ENCODE peak calls at places on chromosomes 12 and 14, in five cellular contexts. V, G, L, I and Q are unnamed samples.
A peak's percentile ranks its signal among the peaks of the same experiment; 100 is the strongest.

GRCh38 chr12:66813137-66813867 is 134.4 kb upstream of the GRIP1 start:
- DNase-seq in V (no peak), G (no peak), L (no peak), I (peak; percentile 2), Q (no peak)

GRCh38 chr14:32584079-32584478 is 255.0 kb downstream of the AKAP6 start:
- DNase-seq in V (no peak), G (no peak), L (no peak), I (no peak), Q (no peak)

GRCh38 chr12:22473212-22473611 is 71.1 kb downstream of the C2CD5 start:
- DNase-seq in V (no peak), G (no peak), L (no peak), I (no peak), Q (no peak)

GRCh38 chr14:74223016-74223415 is 16.2 kb upstream of the VSX2 start:
- DNase-seq in V (no peak), G (no peak), L (no peak), I (no peak), Q (no peak)

GRCh38 chr14:104891121-104891551 is 26.1 kb downstream of the CEP170B start:
- DNase-seq in V (no peak), G (no peak), L (no peak), I (no peak), Q (no peak)

GRCh38 chr12:79547044-79547734 is 143.6 kb downstream of the PAWR start:
- DNase-seq in V (peak; percentile 68), G (no peak), L (peak; percentile 88), I (peak; percentile 93), Q (no peak)

GRCh38 chr12:90773526-90773925 is 181.4 kb downstream of the CCER1 start:
- DNase-seq in V (no peak), G (no peak), L (no peak), I (no peak), Q (no peak)

GRCh38 chr12:28032811-28033537 is 60.4 kb upstream of the PTHLH start:
- DNase-seq in V (no peak), G (no peak), L (no peak), I (no peak), Q (no peak)

GRCh38 chr14:75720828-75721227 is 59.8 kb downstream of the TTLL5 start:
- DNase-seq in V (no peak), G (no peak), L (no peak), I (no peak), Q (no peak)

GRCh38 chr14:105281354-105282097 is 19.3 kb downstream of the BRF1 start:
- DNase-seq in V (no peak), G (no peak), L (no peak), I (peak; percentile 46), Q (peak; percentile 66)

GRCh38 chr14:50821471-50822464 is 9.2 kb downstream of the NIN start:
- DNase-seq in V (no peak), G (peak; percentile 54), L (no peak), I (no peak), Q (no peak)

GRCh38 chr12:108337235-108338223 is 1.6 kb downstream of the CMKLR1 start:
- DNase-seq in V (peak; percentile 58), G (no peak), L (peak; percentile 33), I (peak; percentile 26), Q (peak; percentile 60)

GRCh38 chr12:95004610-95005009 is 1.1 kb upstream of the NDUFA12 start:
- DNase-seq in V (no peak), G (no peak), L (no peak), I (no peak), Q (no peak)

GRCh38 chr12:113135178-113136127 is at the start of gene RASAL1:
- DNase-seq in V (peak; percentile 99), G (no peak), L (peak; percentile 76), I (peak; percentile 25), Q (peak; percentile 56)

GRCh38 chr12:53193040-53193439 is 12.3 kb upstream of the CSAD start:
- DNase-seq in V (no peak), G (no peak), L (no peak), I (no peak), Q (no peak)
- TF ChIP-seq SUZ12 in V (no peak), G (no peak), L (no peak), I (no peak), Q (no peak)

GRCh38 chr14:21089271-21089670 is 9.2 kb downstream of the ZNF219 start:
- DNase-seq in V (no peak), G (no peak), L (no peak), I (no peak), Q (no peak)
- TF ChIP-seq SUZ12 in V (no peak), G (no peak), L (no peak), I (no peak), Q (no peak)

GRCh38 chr14:99983251-99984012 is 81.8 kb upstream of the EVL start:
- DNase-seq in V (no peak), G (no peak), L (no peak), I (no peak), Q (no peak)

GRCh38 chr14:99986416-99986815 is 78.8 kb upstream of the EVL start:
- DNase-seq in V (no peak), G (no peak), L (no peak), I (no peak), Q (no peak)

GRCh38 chr14:99981806-99982205 is 83.4 kb upstream of the EVL start:
- DNase-seq in V (no peak), G (no peak), L (no peak), I (no peak), Q (no peak)

GRCh38 chr14:99980299-99980698 is 84.9 kb upstream of the EVL start:
- DNase-seq in V (no peak), G (no peak), L (no peak), I (no peak), Q (no peak)

DNA sequence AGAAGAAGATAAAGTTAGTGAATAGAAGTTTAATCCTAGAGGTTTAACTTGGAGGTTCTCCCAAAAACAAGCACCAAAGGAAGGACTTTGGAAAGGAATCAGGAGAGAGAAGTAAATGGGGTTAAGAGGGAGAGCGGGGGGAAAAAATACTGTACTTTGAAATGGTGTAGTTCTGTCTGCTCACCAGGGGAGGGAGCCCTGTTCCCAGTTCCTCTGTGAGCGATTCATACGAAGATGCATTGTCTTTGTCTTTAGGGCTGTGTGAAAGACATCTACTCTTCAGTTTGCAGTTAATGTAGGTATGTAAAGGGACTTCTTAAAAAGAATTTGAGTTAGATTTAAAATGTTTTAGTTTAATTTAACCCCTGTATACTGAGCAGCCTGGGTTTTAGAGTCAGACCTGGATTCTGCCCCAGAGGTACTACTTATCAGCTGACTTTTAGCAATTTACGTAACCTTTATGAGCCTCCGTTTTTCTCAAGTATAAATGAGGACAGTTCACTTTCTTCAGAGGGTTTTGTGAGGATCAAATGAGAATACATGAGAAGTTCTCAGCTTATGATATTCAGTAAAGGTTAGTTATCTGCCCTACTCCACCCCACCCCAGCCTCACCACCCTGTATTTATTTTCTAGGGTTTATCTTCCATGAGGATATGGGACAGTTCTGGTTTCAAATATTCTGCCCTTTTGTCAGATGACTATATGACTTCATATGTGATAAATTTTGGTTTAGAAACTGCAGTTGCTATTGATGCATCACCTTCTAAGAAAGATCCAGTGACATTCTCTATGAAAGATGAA is 82.6 kb upstream of the EVL start:
- DNase-seq in V (no peak), G (peak; percentile 33), L (peak; percentile 39), I (peak; percentile 39), Q (peak; percentile 66)
- TF ChIP-seq SUZ12 in V (no peak), G (no peak), L (no peak), I (no peak), Q (no peak)

DNA sequence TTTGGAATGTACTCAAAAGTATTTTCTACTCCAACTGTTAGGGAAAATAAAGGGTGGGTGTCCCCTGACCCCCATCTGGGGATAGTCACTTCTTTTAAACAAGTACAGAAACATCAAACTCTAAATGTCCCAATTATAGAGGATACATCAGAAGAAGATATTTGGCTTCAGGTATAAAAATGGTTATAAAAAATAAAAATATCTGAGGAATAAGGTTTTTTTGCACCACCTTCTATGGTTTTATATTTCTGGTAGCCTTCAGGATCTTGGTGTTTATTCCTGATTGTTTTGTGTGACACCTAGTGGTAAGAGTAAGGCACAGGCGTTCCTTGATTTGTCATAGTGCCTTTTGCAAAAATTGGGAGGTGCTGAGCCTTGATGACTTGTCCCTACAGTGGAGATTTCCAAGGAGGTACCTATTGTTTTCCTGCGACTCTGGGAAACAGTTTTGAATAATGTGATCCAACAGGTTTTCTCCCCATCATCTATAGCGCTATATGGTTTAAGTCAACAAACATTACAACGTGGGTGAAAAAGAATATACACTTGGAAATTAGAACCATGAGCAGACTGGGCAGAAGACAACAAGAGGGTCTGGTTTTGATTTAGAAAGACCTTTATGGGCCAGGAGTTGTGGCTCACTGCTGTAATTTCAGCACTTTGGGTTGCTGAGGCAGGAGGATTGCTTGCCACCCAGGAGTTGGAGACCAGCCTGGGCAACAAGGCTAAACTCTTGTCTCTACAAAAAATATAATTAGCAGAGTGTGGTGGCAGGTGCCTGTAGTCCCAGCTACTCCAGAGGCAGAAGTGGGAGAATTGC is 2.5 kb upstream of the NFKBIA start:
- DNase-seq in V (no peak), G (no peak), L (no peak), I (peak; percentile 87), Q (peak; percentile 62)
- TF ChIP-seq SUZ12 in V (no peak), G (no peak), L (no peak), I (no peak), Q (no peak)

GRCh38 chr14:69643430-69644200 is 32.2 kb downstream of the SUSD6 start:
- DNase-seq in V (no peak), G (no peak), L (no peak), I (peak; percentile 89), Q (no peak)
- TF ChIP-seq SUZ12 in V (no peak), G (no peak), L (no peak), I (no peak), Q (no peak)

DNA sequence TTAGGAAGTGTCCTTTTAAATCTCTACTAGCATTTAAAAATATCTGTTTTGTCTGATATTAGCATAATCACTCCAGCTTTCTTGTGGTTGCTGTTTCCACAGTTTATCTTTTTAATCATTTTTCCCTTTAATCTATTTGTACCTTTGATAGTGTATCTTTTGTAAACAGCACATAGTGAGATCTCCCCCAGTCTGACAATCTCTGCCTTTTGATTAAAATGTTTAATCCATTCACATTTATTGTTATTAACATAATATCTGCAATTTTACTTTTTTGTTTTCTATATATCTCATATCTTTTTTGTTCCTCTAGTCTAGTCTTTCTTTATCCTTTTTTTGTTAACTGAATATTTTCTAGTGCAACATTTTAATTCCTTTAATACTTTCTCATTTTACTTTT is 104.2 kb downstream of the RPS6KA5 start:
- DNase-seq in V (no peak), G (no peak), L (no peak), I (no peak), Q (no peak)
- TF ChIP-seq SUZ12 in V (no peak), G (no peak), L (no peak), I (no peak), Q (no peak)